ENCODE peak calls at places on chromosomes 2 and 18, in four cellular contexts. One of them, this sample, is unnamed.

GRCh38 chr18:42784612-42785011 is 330.9 kb downstream of the RIT2 start:
- DNase-seq in HepG2: no peak
- DNase-seq in K562: no peak
- DNase-seq in H1: no peak
- DNase-seq in this sample: no peak

GRCh38 chr2:240727439-240727838 is 35.8 kb downstream of the AQP12A start:
- DNase-seq in K562: no peak
- DNase-seq in H1: no peak
- DNase-seq in HepG2: no peak
- DNase-seq in this sample: no peak

GRCh38 chr2:21372654-21373053 is 248.9 kb downstream of the TDRD15 start:
- DNase-seq in H1: peak; percentile 52
- DNase-seq in K562: no peak
- DNase-seq in HepG2: peak; percentile 39
- DNase-seq in this sample: peak; percentile 7

GRCh38 chr2:64114063-64114911 is 29.9 kb downstream of the PELI1 start:
- DNase-seq in H1: no peak
- DNase-seq in HepG2: no peak
- DNase-seq in K562: no peak
- DNase-seq in this sample: no peak

GRCh38 chr2:164661349-164661748 is 40.1 kb upstream of the GRB14 start:
- DNase-seq in K562: no peak
- DNase-seq in HepG2: no peak
- DNase-seq in H1: no peak
- DNase-seq in this sample: no peak

GRCh38 chr2:193348055-193348454 is 1153.3 kb upstream of the TMEFF2 start:
- DNase-seq in H1: no peak
- DNase-seq in K562: no peak
- DNase-seq in HepG2: no peak
- DNase-seq in this sample: no peak

GRCh38 chr18:9322730-9323129 is 11.8 kb upstream of the TWSG1 start:
- DNase-seq in K562: no peak
- DNase-seq in HepG2: no peak
- DNase-seq in H1: no peak
- DNase-seq in this sample: no peak

GRCh38 chr2:9844036-9844483 is 786 bp downstream of the TAF1B start:
- DNase-seq in H1: no peak
- DNase-seq in HepG2: no peak
- DNase-seq in K562: no peak
- DNase-seq in this sample: peak; percentile 57

GRCh38 chr2:109689182-109689935 is 75.2 kb downstream of the SOWAHC start:
- DNase-seq in K562: no peak
- DNase-seq in HepG2: no peak
- DNase-seq in H1: no peak
- DNase-seq in this sample: no peak

GRCh38 chr2:110114007-110114591 is 1.5 kb downstream of the MALL start:
- DNase-seq in K562: no peak
- DNase-seq in H1: no peak
- DNase-seq in HepG2: peak; percentile 47
- DNase-seq in this sample: peak; percentile 92

GRCh38 chr2:79876430-79876829 is 363.6 kb downstream of the CTNNA2 start:
- DNase-seq in H1: no peak
- DNase-seq in K562: no peak
- DNase-seq in HepG2: peak; percentile 15
- DNase-seq in this sample: peak; percentile 38

GRCh38 chr2:12717988-12718661 is 1.4 kb downstream of the TRIB2 start:
- DNase-seq in K562: no peak
- DNase-seq in H1: peak; percentile 64
- DNase-seq in HepG2: no peak
- DNase-seq in this sample: peak; percentile 21

GRCh38 chr2:102166189-102166845 is 20.5 kb upstream of the IL1RL2 start:
- DNase-seq in H1: no peak
- DNase-seq in K562: no peak
- DNase-seq in HepG2: peak; percentile 67
- DNase-seq in this sample: no peak

GRCh38 chr2:55019547-55020258 is 30.5 kb downstream of the RTN4 start:
- DNase-seq in HepG2: no peak
- DNase-seq in K562: no peak
- DNase-seq in H1: no peak
- DNase-seq in this sample: no peak

GRCh38 chr2:85951351-85952067 is 62.7 kb upstream of the ST3GAL5 start:
- DNase-seq in K562: no peak
- DNase-seq in HepG2: peak; percentile 61
- DNase-seq in H1: no peak
- DNase-seq in this sample: no peak

GRCh38 chr2:230685165-230685560 is 27.5 kb upstream of the CAB39 start:
- DNase-seq in HepG2: no peak
- DNase-seq in K562: no peak
- DNase-seq in H1: no peak
- DNase-seq in this sample: no peak

GRCh38 chr18:36464126-36464651 is 166.7 kb downstream of the FHOD3 start:
- DNase-seq in H1: peak; percentile 13
- DNase-seq in K562: no peak
- DNase-seq in HepG2: peak; percentile 33
- DNase-seq in this sample: no peak
- TF ChIP-seq CHD2 in H1: no peak
- TF ChIP-seq CHD2 in K562: no peak
- TF ChIP-seq CHD2 in HepG2: no peak
- TF ChIP-seq CHD2 in this sample: no peak

GRCh38 chr18:12744103-12744502 is 41.3 kb downstream of the PSMG2 start:
- DNase-seq in HepG2: peak; percentile 64
- DNase-seq in K562: no peak
- DNase-seq in H1: no peak
- DNase-seq in this sample: peak; percentile 69

GRCh38 chr18:12737243-12737902 is 34.5 kb downstream of the PSMG2 start:
- DNase-seq in HepG2: no peak
- DNase-seq in H1: no peak
- DNase-seq in K562: no peak
- DNase-seq in this sample: no peak

GRCh38 chr18:12745095-12745820 is 42.4 kb downstream of the PSMG2 start:
- DNase-seq in K562: no peak
- DNase-seq in HepG2: no peak
- DNase-seq in H1: no peak
- DNase-seq in this sample: no peak

GRCh38 chr18:12741351-12741750 is 38.5 kb downstream of the PSMG2 start:
- DNase-seq in HepG2: peak; percentile 94
- DNase-seq in K562: no peak
- DNase-seq in H1: no peak
- DNase-seq in this sample: peak; percentile 36

GRCh38 chr18:12742453-12742852 is 39.6 kb downstream of the PSMG2 start:
- DNase-seq in K562: no peak
- DNase-seq in HepG2: no peak
- DNase-seq in H1: no peak
- DNase-seq in this sample: peak; percentile 32
- TF ChIP-seq MAFK in K562: no peak
- TF ChIP-seq MAFK in HepG2: no peak
- TF ChIP-seq MAFK in H1: no peak
- TF ChIP-seq MAFK in this sample: no peak

DNA sequence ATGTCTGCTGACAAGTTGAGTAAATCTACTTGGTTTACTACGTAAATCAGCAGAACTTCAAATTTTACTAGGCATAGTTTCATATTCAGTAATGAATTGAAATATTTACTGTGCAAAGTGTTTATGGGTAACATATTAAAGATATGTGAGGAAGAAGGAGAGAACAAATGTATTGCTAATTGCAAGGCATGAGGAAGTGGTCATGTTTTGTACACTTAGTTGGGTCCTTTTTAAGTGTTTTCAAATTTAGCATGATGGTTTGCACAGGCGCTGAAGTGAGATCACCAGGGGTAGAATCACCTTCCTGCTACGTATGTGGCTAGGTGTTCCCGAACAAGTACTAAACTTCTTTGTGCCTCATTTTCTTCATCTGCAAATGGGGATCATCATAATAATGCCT is 1534.4 kb downstream of the LRP1B start:
- DNase-seq in K562: no peak
- DNase-seq in H1: no peak
- DNase-seq in HepG2: no peak
- DNase-seq in this sample: no peak
- H3K4me2 ChIP-seq in K562: no peak overlapping the region
- H3K4me2 ChIP-seq in H1: no peak overlapping the region
- H3K4me2 ChIP-seq in HepG2: no peak overlapping the region
- H3K4me2 ChIP-seq in this sample: no peak overlapping the region

GRCh38 chr2:23464156-23464555 is 79.2 kb downstream of the KLHL29 start:
- DNase-seq in H1: no peak
- DNase-seq in K562: no peak
- DNase-seq in HepG2: no peak
- DNase-seq in this sample: no peak

GRCh38 chr2:23465982-23466381 is 81.0 kb downstream of the KLHL29 start:
- DNase-seq in HepG2: no peak
- DNase-seq in K562: no peak
- DNase-seq in H1: no peak
- DNase-seq in this sample: no peak

GRCh38 chr2:23467618-23468017 is 82.6 kb downstream of the KLHL29 start:
- DNase-seq in HepG2: no peak
- DNase-seq in H1: no peak
- DNase-seq in K562: no peak
- DNase-seq in this sample: no peak

GRCh38 chr2:23468384-23469141 is 83.6 kb downstream of the KLHL29 start:
- DNase-seq in K562: peak; percentile 30
- DNase-seq in HepG2: no peak
- DNase-seq in H1: no peak
- DNase-seq in this sample: no peak

DNA sequence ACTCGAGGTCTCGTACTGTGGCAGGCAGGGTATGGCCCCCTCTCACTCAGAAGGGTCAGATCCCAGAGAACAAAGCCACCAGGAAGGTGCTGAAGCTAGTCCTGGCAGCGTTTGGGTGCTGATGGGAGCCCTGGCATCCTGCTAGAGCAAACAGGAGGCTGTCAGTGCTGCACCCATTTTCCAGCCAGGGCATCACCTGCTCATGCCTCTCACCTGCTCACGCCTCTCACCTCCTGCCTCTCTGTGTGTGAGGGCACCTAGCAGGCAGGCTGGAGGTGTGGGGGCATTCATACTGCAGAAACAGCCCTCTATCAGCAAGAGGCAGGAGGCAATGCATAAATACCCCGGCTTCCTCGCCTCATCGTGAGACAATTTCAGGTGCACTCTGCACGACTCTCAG is 80.2 kb downstream of the KLHL29 start:
- DNase-seq in K562: no peak
- DNase-seq in H1: no peak
- DNase-seq in HepG2: no peak
- DNase-seq in this sample: no peak
- TF ChIP-seq CHD2 in K562: no peak
- TF ChIP-seq CHD2 in H1: no peak
- TF ChIP-seq CHD2 in HepG2: no peak
- TF ChIP-seq CHD2 in this sample: no peak

DNA sequence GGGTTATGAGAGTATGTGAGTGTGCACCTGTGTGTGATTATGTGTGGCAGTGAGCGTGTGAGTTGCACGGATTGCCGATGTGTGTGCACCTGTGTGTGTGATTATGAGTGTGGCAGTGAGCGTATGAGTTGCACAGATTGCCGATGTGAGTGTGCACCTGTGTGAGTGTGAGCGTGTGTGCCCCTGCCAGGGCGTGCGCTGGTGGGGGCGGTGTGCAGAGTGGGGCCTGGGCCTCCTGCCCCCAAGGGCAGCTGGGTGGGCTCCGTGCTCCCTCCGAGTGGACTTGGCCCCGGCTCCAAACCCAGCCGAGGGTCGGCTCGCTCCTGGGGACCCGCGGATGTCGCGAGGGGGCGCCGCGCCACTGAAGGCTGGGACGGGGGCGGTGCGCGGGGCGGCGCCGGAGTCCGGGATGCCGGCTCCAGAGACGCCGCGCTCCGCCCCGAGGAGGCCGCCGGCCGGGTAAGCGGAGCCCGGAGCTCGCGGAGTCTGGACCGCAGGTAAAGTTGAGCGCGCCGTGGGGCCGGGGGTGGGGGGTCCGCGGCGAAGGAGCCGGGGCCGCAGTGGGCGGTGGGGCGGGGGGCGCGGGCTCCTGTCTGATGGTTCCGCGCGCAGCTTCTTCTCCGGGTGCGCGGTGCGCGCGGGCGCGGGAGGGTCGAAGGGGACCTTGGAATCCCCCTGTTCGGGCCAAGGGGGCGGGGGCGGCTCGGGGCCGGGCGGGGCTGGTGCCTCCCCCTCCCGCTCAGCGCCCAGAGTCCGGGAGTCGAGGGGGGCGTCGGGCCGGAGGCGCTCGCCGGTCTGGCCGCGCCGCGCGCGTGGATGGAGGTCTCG is at the start of gene KCNG2:
- DNase-seq in HepG2: no peak
- DNase-seq in K562: no peak
- DNase-seq in H1: peak; percentile 78
- DNase-seq in this sample: peak; percentile 19
- TF ChIP-seq MAFK in HepG2: no peak
- TF ChIP-seq MAFK in K562: no peak
- TF ChIP-seq MAFK in H1: no peak
- TF ChIP-seq MAFK in this sample: no peak

DNA sequence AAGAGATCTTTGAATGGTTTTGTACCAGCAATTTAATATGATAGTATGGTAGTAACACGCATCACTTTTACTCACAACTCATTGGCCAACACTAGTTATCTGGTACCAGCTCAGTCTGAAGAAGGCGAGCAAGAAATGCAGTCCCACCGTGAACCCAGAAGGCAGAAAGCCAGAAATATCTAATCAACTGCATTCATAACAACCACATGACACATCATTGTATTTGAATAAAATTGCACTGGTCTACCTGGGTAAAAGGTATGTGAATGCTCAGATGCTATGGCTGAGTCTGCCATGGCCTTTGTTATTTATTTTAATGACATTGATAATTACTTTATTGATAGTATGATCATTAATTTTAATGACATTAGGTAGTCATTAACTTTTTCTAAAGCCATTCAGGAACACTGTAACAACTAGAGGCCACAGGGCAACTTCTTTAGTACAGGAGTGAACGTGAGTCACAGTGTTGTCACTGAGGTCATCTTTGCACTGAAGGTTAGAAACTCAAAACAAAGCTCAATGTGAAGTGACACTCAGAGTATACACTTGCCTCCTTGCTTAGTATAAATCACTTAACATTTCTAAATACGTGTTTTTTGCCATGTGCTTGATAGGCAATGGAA is 475.6 kb upstream of the TNP1 start:
- DNase-seq in HepG2: peak; percentile 60
- DNase-seq in H1: no peak
- DNase-seq in K562: no peak
- DNase-seq in this sample: no peak
- H3K4me2 ChIP-seq in HepG2: no peak overlapping the region
- H3K4me2 ChIP-seq in H1: no peak overlapping the region
- H3K4me2 ChIP-seq in K562: no peak overlapping the region
- H3K4me2 ChIP-seq in this sample: peak overlapping the region; percentile 24

GRCh38 chr2:112958428-112959108 is 19.2 kb upstream of the IL36G start:
- DNase-seq in H1: peak; percentile 49
- DNase-seq in HepG2: peak; percentile 69
- DNase-seq in K562: peak; percentile 78
- DNase-seq in this sample: peak; percentile 48
- TF ChIP-seq CHD2 in H1: no peak
- TF ChIP-seq CHD2 in HepG2: no peak
- TF ChIP-seq CHD2 in K562: no peak
- TF ChIP-seq CHD2 in this sample: no peak

GRCh38 chr2:159073256-159073655 is 104.8 kb downstream of the TANC1 start:
- DNase-seq in K562: no peak
- DNase-seq in HepG2: no peak
- DNase-seq in H1: no peak
- DNase-seq in this sample: no peak
- TF ChIP-seq MAFK in K562: no peak
- TF ChIP-seq MAFK in HepG2: no peak
- TF ChIP-seq MAFK in H1: no peak
- TF ChIP-seq MAFK in this sample: no peak